ENCODE peak calls at places on chromosomes 5 and 9, in four cellular contexts. W is fibroblast of pulmonary artery, Y is mucosa of descending colon, N is psoas muscle. M is an unnamed sample.

GRCh38 chr9:108142504-108143201 is 653.1 kb upstream of the KLF4 start:
- DNase-seq in W (peak; percentile 96), Y (peak; percentile 82), N (peak; percentile 80), M (peak; percentile 90)

GRCh38 chr9:91071185-91071990 is 269.8 kb downstream of the SYK start:
- DNase-seq in W (peak; percentile 83), Y (no peak), N (peak; percentile 49), M (peak; percentile 86)

GRCh38 chr5:132468665-132469379 is 21.8 kb downstream of the IRF1 start:
- DNase-seq in W (no peak), Y (peak; percentile 18), N (no peak), M (no peak)

GRCh38 chr9:135249711-135250110 is 162.2 kb downstream of the OLFM1 start:
- DNase-seq in W (no peak), Y (no peak), N (peak; percentile 6), M (no peak)

GRCh38 chr5:14185336-14186131 is 42.4 kb downstream of the TRIO start:
- DNase-seq in W (peak; percentile 70), Y (no peak), N (peak; percentile 34), M (peak; percentile 78)

GRCh38 chr9:75200892-75201470 is 112.7 kb downstream of the OSTF1 start:
- DNase-seq in W (peak; percentile 69), Y (no peak), N (no peak), M (peak; percentile 61)

GRCh38 chr5:142576804-142577203 is 109.1 kb downstream of the FGF1 start:
- DNase-seq in W (no peak), Y (no peak), N (no peak), M (no peak)

GRCh38 chr9:115717711-115718173 is 435.8 kb upstream of the PAPPA start:
- DNase-seq in W (peak; percentile 31), Y (no peak), N (no peak), M (peak; percentile 66)

GRCh38 chr9:93184439-93185221 is 691 bp downstream of the WNK2 start:
- DNase-seq in W (no peak), Y (peak; percentile 64), N (no peak), M (no peak)

GRCh38 chr5:95859327-95860060 is 37.0 kb upstream of the GLRX start:
- DNase-seq in W (peak; percentile 92), Y (no peak), N (no peak), M (no peak)

GRCh38 chr9:104091708-104092107 is 2.4 kb upstream of the SMC2 start:
- DNase-seq in W (peak; percentile 36), Y (peak; percentile 25), N (no peak), M (peak; percentile 67)

GRCh38 chr9:69370430-69370829 is 45.4 kb downstream of the ENTREP1 start:
- DNase-seq in W (peak; percentile 79), Y (no peak), N (no peak), M (peak; percentile 14)

GRCh38 chr5:40962207-40962955 is 53.1 kb downstream of the C7 start:
- DNase-seq in W (no peak), Y (no peak), N (no peak), M (peak; percentile 21)

GRCh38 chr5:133668458-133668857 is 56.1 kb upstream of the FSTL4 start:
- DNase-seq in W (no peak), Y (no peak), N (no peak), M (no peak)

GRCh38 chr9:70902705-70903131 is 218.7 kb downstream of the TRPM3 start:
- DNase-seq in W (peak; percentile 97), Y (no peak), N (peak; percentile 17), M (peak; percentile 99)

GRCh38 chr9:121278535-121279169 is 10.7 kb downstream of the GSN start:
- DNase-seq in W (peak; percentile 96), Y (peak; percentile 55), N (peak; percentile 56), M (peak; percentile 99)

GRCh38 chr5:59107692-59108091 is 524.8 kb downstream of the RAB3C start:
- DNase-seq in W (peak; percentile 69), Y (no peak), N (no peak), M (peak; percentile 20)

GRCh38 chr5:39948867-39949468 is 524.2 kb upstream of the DAB2 start:
- DNase-seq in W (peak; percentile 82), Y (no peak), N (no peak), M (peak; percentile 82)

GRCh38 chr5:159451197-159452052 is 121.1 kb upstream of the IL12B start:
- DNase-seq in W (peak; percentile 95), Y (no peak), N (no peak), M (peak; percentile 95)

GRCh38 chr9:111108946-111109345 is 70.7 kb upstream of the LPAR1 start:
- DNase-seq in W (peak; percentile 78), Y (no peak), N (no peak), M (peak; percentile 48)

GRCh38 chr9:72951043-72951442 is 1.8 kb downstream of the ALDH1A1 start:
- DNase-seq in W (no peak), Y (no peak), N (no peak), M (no peak)

GRCh38 chr9:124863371-124863831 is 1.5 kb downstream of the ARPC5L start:
- DNase-seq in W (no peak), Y (no peak), N (no peak), M (no peak)

GRCh38 chr5:82640901-82641300 is 362.7 kb upstream of the RPS23 start:
- DNase-seq in W (no peak), Y (no peak), N (no peak), M (no peak)

GRCh38 chr5:127031863-127032232 is 1.5 kb upstream of the MARCHF3 start:
- DNase-seq in W (no peak), Y (no peak), N (no peak), M (no peak)

GRCh38 chr5:132890817-132891216 is 17.3 kb downstream of the LEAP2 start:
- DNase-seq in W (no peak), Y (no peak), N (no peak), M (no peak)

GRCh38 chr5:106269252-106269843 is 1401.4 kb downstream of the EFNA5 start:
- DNase-seq in W (peak; percentile 55), Y (no peak), N (no peak), M (peak; percentile 57)

GRCh38 chr5:66807743-66808142 is 211.6 kb downstream of the MAST4 start:
- DNase-seq in W (peak; percentile 75), Y (no peak), N (no peak), M (peak; percentile 60)

GRCh38 chr5:13878357-13878756 is 66.1 kb downstream of the DNAH5 start:
- DNase-seq in W (no peak), Y (no peak), N (no peak), M (no peak)

GRCh38 chr9:93620041-93620506 is 43.7 kb downstream of the PHF2 start:
- DNase-seq in W (no peak), Y (no peak), N (no peak), M (no peak)

GRCh38 chr9:91896513-91897121 is 53.4 kb downstream of the ROR2 start:
- DNase-seq in W (peak; percentile 76), Y (peak; percentile 53), N (no peak), M (peak; percentile 46)

GRCh38 chr9:34025062-34025461 is 23.6 kb downstream of the UBAP2 start:
- DNase-seq in W (peak; percentile 33), Y (no peak), N (no peak), M (no peak)

GRCh38 chr5:74130141-74130897 is 504.3 kb downstream of the ARHGEF28 start:
- DNase-seq in W (no peak), Y (no peak), N (no peak), M (no peak)

GRCh38 chr5:74124826-74125225 is 498.8 kb downstream of the ARHGEF28 start:
- DNase-seq in W (no peak), Y (no peak), N (no peak), M (no peak)

GRCh38 chr5:74126294-74126693 is 500.3 kb downstream of the ARHGEF28 start:
- DNase-seq in W (no peak), Y (no peak), N (no peak), M (no peak)

GRCh38 chr5:74131256-74131655 is 505.3 kb downstream of the ARHGEF28 start:
- DNase-seq in W (no peak), Y (no peak), N (no peak), M (no peak)

GRCh38 chr5:74127377-74128338 is 501.7 kb downstream of the ARHGEF28 start:
- DNase-seq in W (peak; percentile 45), Y (no peak), N (no peak), M (peak; percentile 25)
- TF ChIP-seq CTCF in W (peak; percentile 48), Y (no peak), N (peak; percentile 29), M (peak; percentile 44)

DNA sequence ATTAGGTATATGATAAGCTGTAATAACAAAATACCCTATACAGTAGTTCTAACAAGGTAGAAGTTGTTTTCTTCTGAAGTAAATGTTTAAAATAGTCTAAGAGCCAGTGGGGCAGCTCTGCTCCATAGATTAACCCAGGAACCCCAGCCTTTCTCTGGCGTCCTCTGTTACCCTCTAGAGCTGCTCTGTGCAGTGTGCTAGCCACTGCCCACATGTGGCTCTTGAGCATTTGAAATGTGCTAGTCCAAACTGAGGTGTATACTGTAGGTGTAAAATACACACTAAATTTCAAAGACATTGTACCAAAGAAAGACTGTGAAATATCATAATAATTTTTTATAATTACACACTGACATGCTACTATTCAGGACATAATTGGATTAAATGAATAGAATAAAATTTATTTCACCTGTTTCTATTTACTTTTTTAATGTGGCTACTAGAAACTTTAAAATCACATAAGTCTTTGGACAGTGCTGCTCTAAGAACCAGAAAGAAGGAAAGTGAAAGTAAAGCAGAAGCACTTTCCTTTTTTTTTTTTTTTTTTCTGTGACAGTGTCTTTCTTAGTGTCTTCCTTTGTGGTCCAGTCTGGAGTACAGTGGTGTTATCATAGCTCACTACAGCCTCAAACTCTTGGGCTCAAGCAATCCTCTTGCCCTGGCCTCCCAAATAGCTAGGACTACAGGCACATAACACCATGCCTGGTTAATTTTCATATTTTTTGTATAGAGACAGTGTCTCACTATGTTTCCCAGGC is 39.3 kb downstream of the RAI14 start:
- DNase-seq in W (no peak), Y (no peak), N (no peak), M (no peak)
- H3K4me3 ChIP-seq in W (peak overlapping the region; percentile 22), Y (no peak overlapping the region), N (peak overlapping the region; percentile 22), M (no peak overlapping the region)

GRCh38 chr5:76145945-76146344 is 62.8 kb downstream of the SV2C start:
- DNase-seq in W (no peak), Y (no peak), N (no peak), M (no peak)
- TF ChIP-seq CTCF in W (no peak), Y (no peak), N (no peak), M (no peak)

GRCh38 chr5:33903118-33903517 is 11.3 kb upstream of the ADAMTS12 start:
- DNase-seq in W (no peak), Y (no peak), N (no peak), M (no peak)
- H3K4me3 ChIP-seq in W (no peak overlapping the region), Y (no peak overlapping the region), N (no peak overlapping the region), M (no peak overlapping the region)

DNA sequence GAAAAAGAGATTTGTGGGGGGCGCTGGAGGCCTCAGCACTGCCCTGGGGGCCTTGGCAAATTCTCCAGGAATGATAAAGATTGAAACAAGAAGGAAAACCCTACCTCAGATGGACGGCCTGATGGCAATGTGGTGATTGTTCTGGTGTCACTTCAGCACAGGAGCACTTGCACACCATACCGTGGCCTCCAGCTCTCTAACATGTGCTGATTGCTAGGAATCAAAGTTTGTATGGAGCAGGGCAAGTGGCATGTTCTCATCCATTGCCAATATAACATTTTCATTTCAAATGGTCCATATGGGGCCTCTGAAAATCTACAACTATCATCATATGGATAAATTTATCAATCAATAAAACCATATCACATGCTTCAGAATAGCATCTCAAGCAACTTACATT is 253.0 kb downstream of the DEPDC1B start:
- DNase-seq in W (no peak), Y (no peak), N (no peak), M (no peak)
- TF ChIP-seq CTCF in W (no peak), Y (no peak), N (no peak), M (no peak)

DNA sequence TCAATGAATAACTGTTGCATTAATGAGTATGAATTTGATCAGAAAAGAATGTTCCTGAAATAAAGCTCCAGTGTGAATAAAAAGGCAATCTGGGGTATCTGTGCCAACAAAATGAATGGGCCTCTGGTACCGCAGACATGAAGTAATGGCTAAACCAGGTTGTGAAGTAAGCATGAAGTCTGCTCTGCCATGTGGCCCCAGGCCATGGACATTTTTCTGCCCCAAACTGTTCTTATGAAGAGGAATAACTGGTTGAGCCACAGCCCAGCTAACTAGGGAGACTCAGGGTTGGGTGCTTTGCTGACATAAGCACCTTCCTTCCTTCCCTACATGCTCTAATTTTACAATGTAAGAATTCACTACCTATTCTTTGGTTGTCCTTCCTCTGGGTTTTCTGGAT is 147.4 kb upstream of the LRRTM2 start:
- DNase-seq in W (no peak), Y (no peak), N (peak; percentile 39), M (no peak)
- H3K4me3 ChIP-seq in W (no peak overlapping the region), Y (no peak overlapping the region), N (no peak overlapping the region), M (no peak overlapping the region)